ENCODE peak calls at places on chromosomes 4 and X, in seven cellular contexts. T, C, B, W, F, M and Z are unnamed samples.

GRCh38 chr4:185775792-185776555 is 36.0 kb downstream of the SORBS2 start:
- DNase-seq in F (no peak), W (no peak), M (no peak), T (no peak), C (no peak), B (no peak), Z (no peak)

GRCh38 chr4:147057631-147057980 is 111.9 kb upstream of the TTC29 start:
- DNase-seq in B (no peak), C (no peak), F (no peak), W (peak), M (peak), T (peak), Z (no peak)

GRCh38 chr4:71540749-71541269 is 202.0 kb downstream of the SLC4A4 start:
- DNase-seq in M (no peak), B (no peak), W (no peak), F (no peak), T (no peak), C (no peak), Z (no peak)

GRCh38 chrX:21400408-21401121 is 26.3 kb downstream of the CNKSR2 start:
- DNase-seq in C (no peak), F (no peak), B (no peak), M (no peak), W (no peak), T (no peak), Z (no peak)

GRCh38 chr4:178415925-178416324 is 973.7 kb upstream of the AGA start:
- DNase-seq in W (no peak), F (no peak), T (no peak), B (no peak), C (no peak), M (no peak), Z (no peak)

GRCh38 chrX:41452972-41453371 is 5.8 kb downstream of the NYX start:
- DNase-seq in T (peak), C (no peak), M (no peak), W (peak), B (peak), F (no peak), Z (no peak)

GRCh38 chrX:78092296-78092695 is 11.8 kb upstream of the PGK1 start:
- DNase-seq in T (peak), M (peak), W (peak), B (no peak), F (peak), C (no peak), Z (no peak)

GRCh38 chr4:56637791-56638190 is 43.3 kb downstream of the HOPX start:
- DNase-seq in F (no peak), T (no peak), M (no peak), W (no peak), B (no peak), C (no peak), Z (no peak)

GRCh38 chr4:113547487-113548042 is 214.0 kb downstream of the CAMK2D start:
- DNase-seq in F (peak), T (peak), B (peak), M (peak), C (peak), W (peak), Z (peak)

GRCh38 chrX:105975382-105975781 is 63.1 kb downstream of the SERPINA7 start:
- DNase-seq in C (no peak), F (no peak), T (peak), B (no peak), M (no peak), W (peak), Z (no peak)

GRCh38 chr4:40300371-40301162 is 34.6 kb upstream of the CHRNA9 start:
- DNase-seq in F (no peak), T (no peak), W (no peak), C (no peak), B (no peak), M (no peak), Z (no peak)

GRCh38 chr4:10656988-10657387 is 27.6 kb downstream of the CLNK start:
- DNase-seq in W (peak), B (peak), F (no peak), C (no peak), T (peak), M (no peak), Z (no peak)